ENCODE peak calls at places on chromosomes 3 and 15, in six cellular contexts. T is GM12878, Y is AG04450, V is adrenal gland, R is heart left ventricle, K is uterus. D is an unnamed sample.

GRCh38 chr3:38698061-38698460 is 48.6 kb upstream of the SCN5A start:
- DNase-seq in T (no peak), Y (no peak), V (no peak), R (no peak), K (no peak), D (no peak)

GRCh38 chr3:149673393-149673792 is 15.6 kb upstream of the WWTR1 start:
- DNase-seq in T (no peak), Y (no peak), V (no peak), R (no peak), K (no peak), D (no peak)

GRCh38 chr3:138975366-138975765 is 28.3 kb downstream of the FOXL2NB start:
- DNase-seq in T (no peak), Y (no peak), V (no peak), R (no peak), K (no peak), D (no peak)

GRCh38 chr3:3191675-3192480 is 12.4 kb upstream of the CRBN start:
- DNase-seq in T (no peak), Y (no peak), V (no peak), R (no peak), K (no peak), D (no peak)

GRCh38 chr3:8519774-8520448 is 18.3 kb downstream of the LMCD1 start:
- DNase-seq in T (no peak), Y (no peak), V (no peak), R (no peak), K (no peak), D (no peak)

GRCh38 chr15:69478259-69478687 is 25.7 kb downstream of the RPLP1 start:
- DNase-seq in T (no peak), Y (no peak), V (peak), R (no peak), K (peak), D (peak)

GRCh38 chr3:100329800-100330489 is 4.6 kb upstream of the NIT2 start:
- DNase-seq in T (no peak), Y (no peak), V (no peak), R (no peak), K (no peak), D (no peak)

GRCh38 chr15:50065264-50065663 is 53.8 kb downstream of the ATP8B4 start:
- DNase-seq in T (no peak), Y (no peak), V (no peak), R (no peak), K (no peak), D (no peak)

GRCh38 chr3:187208159-187208558 is 10.9 kb downstream of the RTP1 start:
- DNase-seq in T (no peak), Y (no peak), V (no peak), R (no peak), K (no peak), D (no peak)

DNA sequence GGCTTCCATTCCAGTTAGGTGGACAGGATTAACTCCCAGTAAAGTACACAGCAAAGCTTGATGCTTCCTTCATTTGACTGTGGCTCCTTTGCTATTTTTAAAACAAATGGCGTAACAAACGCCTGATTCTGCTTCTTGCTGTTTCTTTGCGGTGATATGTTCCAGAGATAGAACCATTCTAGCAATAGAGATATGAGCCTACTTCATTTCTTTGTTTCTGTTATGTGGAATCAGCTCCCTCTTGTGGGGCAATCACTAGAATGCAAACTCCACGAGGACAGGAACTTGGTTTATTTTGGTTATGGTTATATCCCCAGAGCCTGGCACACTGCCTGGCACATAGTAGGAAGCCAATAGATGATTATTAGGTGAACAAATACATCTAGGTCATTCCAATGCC is 122.6 kb upstream of the SLC6A11 start:
- DNase-seq in T (no peak), Y (no peak), V (no peak), R (no peak), K (no peak), D (peak)
- TF ChIP-seq CTCF in T (peak), Y (no peak), V (no peak), R (no peak), K (no peak), D (no peak)

GRCh38 chr3:170247875-170248274 is 25.7 kb downstream of the PRKCI start:
- DNase-seq in T (no peak), Y (no peak), V (no peak), R (no peak), K (no peak), D (peak)

GRCh38 chr3:170240671-170241070 is 18.4 kb downstream of the PRKCI start:
- DNase-seq in T (no peak), Y (no peak), V (no peak), R (no peak), K (no peak), D (no peak)

GRCh38 chr3:170244566-170244965 is 22.3 kb downstream of the PRKCI start:
- DNase-seq in T (no peak), Y (no peak), V (no peak), R (no peak), K (no peak), D (no peak)
- H3K4me3 ChIP-seq in T (no peak), Y (no peak), V (no peak), R (no peak), K (no peak), D (no peak)

GRCh38 chr15:43186003-43186353 is 775 bp downstream of the CCNDBP1 start:
- DNase-seq in T (no peak), Y (no peak), V (peak), R (no peak), K (no peak), D (no peak)
- TF ChIP-seq CTCF in T (no peak), Y (no peak), V (no peak), R (no peak), K (no peak), D (no peak)

DNA sequence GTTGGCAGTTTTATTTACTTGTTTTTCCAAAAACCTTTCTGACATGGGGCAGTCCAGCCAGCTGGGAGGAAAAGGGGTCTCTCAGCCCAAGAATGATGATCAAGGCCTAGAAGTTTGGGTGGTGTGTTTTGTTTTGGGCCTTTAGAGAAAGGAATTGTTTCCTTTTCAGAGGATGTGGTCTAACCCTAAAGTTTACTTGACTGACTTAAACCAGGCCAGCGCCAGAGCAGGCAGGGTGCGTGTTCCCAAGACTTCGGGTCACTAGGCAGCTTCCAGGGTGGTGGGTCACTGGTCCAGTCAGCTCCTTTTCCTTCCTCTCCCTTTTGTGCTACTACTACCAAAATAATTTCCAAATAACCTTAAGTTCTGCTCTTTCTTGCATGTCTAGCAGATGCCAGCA is 4.9 kb downstream of the FLNB start:
- DNase-seq in T (no peak), Y (no peak), V (no peak), R (no peak), K (no peak), D (no peak)
- H3K4me3 ChIP-seq in T (no peak), Y (no peak), V (no peak), R (no peak), K (no peak), D (no peak)

GRCh38 chr3:55885721-55886120 is 398.6 kb upstream of the WNT5A start:
- DNase-seq in T (no peak), Y (peak), V (no peak), R (no peak), K (no peak), D (no peak)
- TF ChIP-seq CTCF in T (no peak), Y (peak), V (no peak), R (no peak), K (no peak), D (no peak)